ENCODE peak calls at places on chromosomes 4 and X, in seven cellular contexts. P, R, U, B, H, O and Y are unnamed samples.
A peak's percentile ranks its signal among the peaks of the same experiment; 100 is the strongest.

GRCh38 chrX:101287402-101287801 is 3.7 kb downstream of the TAF7L start:
- DNase-seq in P (peak; percentile 59), R (no peak), U (no peak), B (peak; percentile 1), H (no peak), O (peak; percentile 31), Y (peak; percentile 40)

GRCh38 chrX:105608745-105609144 is 213.6 kb upstream of the NRK start:
- DNase-seq in P (no peak), R (no peak), U (no peak), B (no peak), H (no peak), O (no peak), Y (no peak)

GRCh38 chr4:41661447-41662076 is 87.0 kb downstream of the PHOX2B start:
- DNase-seq in P (peak; percentile 69), R (peak; percentile 56), U (peak; percentile 71), B (peak; percentile 0), H (peak; percentile 15), O (peak; percentile 17), Y (peak; percentile 67)

GRCh38 chr4:111717916-111718315 is 427.3 kb upstream of the FAM241A start:
- DNase-seq in P (no peak), R (no peak), U (no peak), B (no peak), H (no peak), O (no peak), Y (peak; percentile 7)

GRCh38 chr4:168735735-168736134 is 238.9 kb downstream of the PALLD start:
- DNase-seq in P (no peak), R (no peak), U (no peak), B (no peak), H (no peak), O (no peak), Y (no peak)

GRCh38 chr4:15451866-15452765 is 17.6 kb upstream of the CC2D2A start:
- DNase-seq in P (peak; percentile 95), R (no peak), U (peak; percentile 64), B (no peak), H (no peak), O (no peak), Y (no peak)

GRCh38 chr4:97038146-97038516 is 1105.1 kb downstream of the STPG2 start:
- DNase-seq in P (no peak), R (no peak), U (no peak), B (no peak), H (no peak), O (no peak), Y (no peak)

GRCh38 chrX:11787564-11787963 is 29.5 kb downstream of the MSL3 start:
- DNase-seq in P (peak; percentile 51), R (peak; percentile 36), U (peak; percentile 62), B (no peak), H (peak; percentile 15), O (peak; percentile 57), Y (peak; percentile 63)

GRCh38 chrX:29662101-29662500 is 553.3 kb upstream of the MAGEB2 start:
- DNase-seq in P (peak; percentile 27), R (no peak), U (no peak), B (no peak), H (no peak), O (no peak), Y (no peak)

GRCh38 chrX:109990582-109991276 is 12.2 kb upstream of the TMEM164 start:
- DNase-seq in P (no peak), R (no peak), U (no peak), B (no peak), H (no peak), O (peak; percentile 13), Y (no peak)